ENCODE peak calls at places on chromosomes 13 and 19, in six cellular contexts. L, K, J, R, X and S are unnamed samples. For H3K4me1 and H3K27me3, the result is how much of the 10 kb centered on the place peaks cover.

GRCh38 chr19:46015080-46015960 is 7.5 kb downstream of the PGLYRP1 start:
- DNase-seq in X (no peak), J (peak), K (peak), L (peak), R (peak), S (no peak)

GRCh38 chr19:56167064-56167578 is 8.7 kb upstream of the GALP start:
- DNase-seq in J (no peak), K (no peak), L (no peak), R (no peak), X (no peak), S (no peak)

GRCh38 chr13:107144432-107144831 is 576.5 kb upstream of the ARGLU1 start:
- DNase-seq in X (peak), R (no peak), K (no peak), L (no peak), J (no peak), S (no peak)

GRCh38 chr13:52851153-52851962 is 2.9 kb upstream of the PCDH8 start:
- DNase-seq in R (peak), K (no peak), L (peak), J (peak), X (no peak), S (no peak)

GRCh38 chr13:99984463-99985242 is 3.1 kb downstream of the ZIC2 start:
- DNase-seq in L (no peak), K (no peak), X (no peak), J (no peak), R (no peak), S (no peak)

GRCh38 chr13:79837741-79838450 is 356.9 kb downstream of the NDFIP2 start:
- DNase-seq in J (no peak), K (no peak), L (no peak), R (no peak), X (peak), S (no peak)

GRCh38 chr13:23671902-23672301 is 101.7 kb downstream of the TNFRSF19 start:
- DNase-seq in R (no peak), J (no peak), L (no peak), X (peak), K (no peak), S (no peak)

GRCh38 chr19:11338164-11338563 is 1.3 kb downstream of the RAB3D start:
- DNase-seq in K (no peak), J (no peak), R (no peak), X (no peak), L (peak), S (no peak)

GRCh38 chr19:45677351-45678230 is 9.6 kb downstream of the GIPR start:
- DNase-seq in K (peak), R (peak), J (peak), L (peak), X (peak), S (no peak)

GRCh38 chr13:66216723-66217122 is 1013.4 kb downstream of the PCDH9 start:
- DNase-seq in X (no peak), R (no peak), L (no peak), K (no peak), J (no peak), S (no peak)

GRCh38 chr13:70623260-70623659 is 515.0 kb upstream of the KLHL1 start:
- DNase-seq in X (peak), L (no peak), R (no peak), K (no peak), J (no peak), S (no peak)

GRCh38 chr13:92487238-92487637 is 739.4 kb upstream of the GPC6 start:
- DNase-seq in X (no peak), J (no peak), K (no peak), L (no peak), R (no peak), S (no peak)

GRCh38 chr13:37369618-37370017 is 228.9 kb downstream of the POSTN start:
- DNase-seq in K (no peak), R (no peak), L (no peak), X (peak), J (no peak), S (no peak)

GRCh38 chr13:101829484-101829883 is 377.0 kb downstream of the ITGBL1 start:
- DNase-seq in X (no peak), R (no peak), L (no peak), K (no peak), J (no peak), S (no peak)

GRCh38 chr19:30898353-30899103 is 450.7 kb downstream of the TSHZ3 start:
- DNase-seq in X (no peak), K (no peak), L (no peak), J (no peak), R (no peak), S (no peak)

GRCh38 chr13:30423891-30424290 is 1.6 kb downstream of the UBE2L5 start:
- DNase-seq in K (no peak), J (no peak), L (no peak), X (no peak), R (no peak), S (no peak)

GRCh38 chr19:46660008-46660517 is 919 bp downstream of the DACT3 start:
- DNase-seq in R (peak), L (no peak), X (no peak), J (peak), K (no peak), S (no peak)

GRCh38 chr19:18280247-18281081 is 958 bp downstream of the JUND start:
- DNase-seq in J (peak), R (peak), K (peak), L (peak), X (peak), S (no peak)

GRCh38 chr13:30133976-30134375 is 173.4 kb downstream of the KATNAL1 start:
- DNase-seq in K (no peak), X (no peak), J (no peak), R (no peak), L (no peak), S (no peak)

GRCh38 chr13:40206241-40207109 is 460.0 kb downstream of the FOXO1 start:
- DNase-seq in R (no peak), J (no peak), X (peak), K (peak), L (no peak), S (no peak)

GRCh38 chr13:32175307-32175706 is 139.9 kb downstream of the ZAR1L start:
- DNase-seq in K (no peak), R (no peak), L (peak), X (no peak), J (peak), S (no peak)

GRCh38 chr13:109843695-109844094 is 57.3 kb upstream of the IRS2 start:
- DNase-seq in R (no peak), J (no peak), K (no peak), L (peak), X (no peak), S (no peak)

GRCh38 chr13:113117335-113117872 is 5.2 kb upstream of the F10 start:
- DNase-seq in R (no peak), L (no peak), J (peak), X (no peak), K (no peak), S (no peak)

GRCh38 chr13:94033098-94033497 is 446.4 kb downstream of the DCT start:
- DNase-seq in K (no peak), J (no peak), X (no peak), R (no peak), L (no peak), S (no peak)

GRCh38 chr13:71870036-71870435 is 3.0 kb upstream of the DACH1 start:
- DNase-seq in R (no peak), J (no peak), L (no peak), K (no peak), X (no peak), S (no peak)

GRCh38 chr13:49023441-49023840 is 47.7 kb downstream of the FNDC3A start:
- DNase-seq in X (peak), K (no peak), L (no peak), R (no peak), J (no peak), S (no peak)

GRCh38 chr19:48332662-48333466 is 7.5 kb downstream of the EMP3 start:
- DNase-seq in J (peak), K (peak), R (peak), L (peak), X (peak), S (peak)
- H3K4me3 ChIP-seq in J (peak), K (peak), R (peak), L (peak), X (no peak), S (peak)

GRCh38 chr19:35746087-35746462 is 624 bp downstream of the PSENEN start:
- DNase-seq in K (no peak), J (no peak), R (no peak), X (no peak), L (no peak), S (no peak)
- H3K4me1 ChIP-seq in K (half or more), J (under half), R (under half), X (under half), L (under half), S (under half)

GRCh38 chr13:28094311-28094710 is 6.1 kb downstream of the FLT3 start:
- DNase-seq in X (no peak), L (no peak), J (no peak), K (no peak), R (no peak), S (no peak)

GRCh38 chr13:28099396-28100148 is 804 bp downstream of the FLT3 start:
- DNase-seq in R (no peak), L (no peak), J (no peak), X (no peak), K (no peak), S (no peak)

GRCh38 chr13:28097503-28097902 is 2.9 kb downstream of the FLT3 start:
- DNase-seq in K (no peak), R (no peak), J (no peak), X (no peak), L (no peak), S (no peak)

GRCh38 chr13:28089065-28089464 is 11.3 kb downstream of the FLT3 start:
- DNase-seq in J (no peak), R (no peak), K (no peak), X (no peak), L (no peak), S (no peak)

DNA sequence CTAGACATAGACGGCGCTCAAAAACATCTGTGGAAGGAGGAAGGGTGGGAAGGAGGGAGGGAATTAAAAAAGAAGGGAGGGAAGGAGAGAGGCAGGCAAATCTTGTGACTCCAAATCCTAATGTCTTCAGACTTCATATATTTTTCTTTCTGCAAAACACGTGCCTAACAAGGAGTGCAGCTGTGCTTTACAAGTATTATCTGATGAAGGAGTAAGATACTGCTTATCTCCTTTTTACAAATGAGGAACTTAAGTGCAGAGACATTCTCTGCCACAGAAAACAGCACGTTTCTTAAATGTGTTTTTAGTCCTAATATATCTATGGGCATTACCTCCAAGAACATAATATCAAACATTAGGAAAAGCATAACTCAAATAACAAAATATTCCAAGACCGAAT is 6.5 kb downstream of the FLT3 start:
- DNase-seq in X (no peak), J (no peak), R (no peak), K (no peak), L (no peak), S (no peak)
- H3K27me3 ChIP-seq in X (under half), J (half or more), R (under half), K (under half), L (under half), S (under half)

DNA sequence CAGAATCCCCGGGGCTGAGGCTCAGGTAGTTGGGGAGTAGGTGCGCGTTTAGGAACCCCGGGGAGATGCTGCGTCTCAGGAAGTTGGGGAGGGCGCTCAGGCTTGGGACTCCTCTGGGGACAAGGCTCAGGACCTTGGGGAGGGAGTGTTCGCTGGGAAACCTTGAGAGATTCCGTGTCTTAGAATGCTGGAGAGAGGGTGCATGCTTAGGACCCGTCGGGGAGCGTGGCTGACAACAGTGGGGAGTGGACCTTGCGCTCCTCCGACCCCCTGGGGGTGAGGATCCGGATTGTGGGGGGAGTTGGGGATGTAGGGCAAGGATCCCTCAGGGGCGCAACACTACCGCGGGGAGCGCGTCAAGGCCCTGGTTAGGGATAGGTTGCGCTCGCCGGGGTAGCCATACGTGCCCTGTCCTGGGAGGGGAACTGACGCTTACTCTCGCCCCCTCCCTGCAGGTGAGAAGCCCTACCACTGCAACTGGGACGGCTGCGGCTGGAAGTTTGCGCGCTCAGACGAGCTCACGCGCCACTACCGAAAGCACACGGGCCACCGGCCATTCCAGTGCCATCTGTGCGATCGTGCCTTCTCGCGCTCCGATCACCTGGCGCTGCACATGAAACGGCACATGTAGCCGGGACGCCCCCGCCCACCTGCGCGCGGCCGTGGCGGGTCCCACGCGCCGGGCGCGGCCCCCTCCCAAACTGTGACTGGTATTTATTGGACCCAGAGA is 1.9 kb downstream of the KLF2 start:
- DNase-seq in K (peak), X (no peak), L (peak), J (no peak), R (no peak), S (no peak)
- H3K4me3 ChIP-seq in K (peak), X (peak), L (peak), J (no peak), R (peak), S (peak)

DNA sequence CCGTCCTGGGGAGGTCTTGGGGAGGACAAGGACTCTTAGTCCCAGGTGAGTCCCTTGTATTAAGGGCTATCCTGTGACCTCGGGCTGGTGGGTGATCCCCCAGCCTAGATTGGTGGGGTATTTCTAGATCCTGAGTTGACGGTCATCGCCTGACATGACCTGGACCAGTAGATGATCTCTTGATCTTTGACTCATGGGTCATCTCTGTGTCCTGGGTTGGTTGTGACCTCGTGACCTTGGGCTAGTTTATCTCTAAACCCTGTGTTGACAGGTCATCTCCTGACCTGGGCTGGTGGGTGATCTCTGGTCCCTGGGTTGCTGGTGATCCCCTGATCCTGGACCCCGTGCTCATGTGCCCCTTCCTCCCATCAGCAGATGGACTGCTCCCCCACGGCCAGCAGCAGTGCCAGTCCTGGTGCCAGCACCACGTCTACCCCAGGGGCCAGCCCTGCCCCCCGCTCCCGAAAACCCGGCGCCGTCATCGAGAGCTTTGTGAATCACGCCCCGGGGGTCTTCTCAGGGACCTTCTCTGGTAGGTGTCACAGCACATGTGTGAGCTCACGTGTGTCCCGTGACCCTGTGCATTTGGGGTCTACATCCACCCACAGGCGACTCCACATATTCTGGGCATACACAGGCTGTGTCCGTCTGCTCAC is 6.3 kb downstream of the MIDN start:
- DNase-seq in K (no peak), L (no peak), R (no peak), J (no peak), X (no peak), S (no peak)
- H3K4me1 ChIP-seq in K (half or more), L (under half), R (half or more), J (under half), X (under half), S (half or more)